ENCODE peak calls at places on chromosomes 16 and 17, in eight cellular contexts. One of them, this sample, is unnamed.

GRCh38 chr17:34390649-34391048 is 27.6 kb upstream of the CCL1 start:
- DNase-seq in K562: no peak
- DNase-seq in heart left ventricle: no peak
- DNase-seq in A549: no peak
- DNase-seq in spleen: no peak
- DNase-seq in mammary epithelial cell: no peak
- DNase-seq in heart right ventricle: no peak
- DNase-seq in colonic mucosa: no peak
- DNase-seq in this sample: no peak

GRCh38 chr17:76432712-76433336 is 20.1 kb downstream of the UBE2O start:
- DNase-seq in K562: no peak
- DNase-seq in heart left ventricle: no peak
- DNase-seq in A549: no peak
- DNase-seq in spleen: no peak
- DNase-seq in mammary epithelial cell: no peak
- DNase-seq in heart right ventricle: no peak
- DNase-seq in colonic mucosa: no peak
- DNase-seq in this sample: no peak

GRCh38 chr16:81612351-81613170 is 166.5 kb upstream of the PLCG2 start:
- DNase-seq in K562: no peak
- DNase-seq in heart left ventricle: peak
- DNase-seq in A549: no peak
- DNase-seq in spleen: no peak
- DNase-seq in mammary epithelial cell: no peak
- DNase-seq in heart right ventricle: peak
- DNase-seq in colonic mucosa: no peak
- DNase-seq in this sample: no peak

GRCh38 chr17:77570565-77570898 is 388.0 kb upstream of the TNRC6C start:
- DNase-seq in K562: no peak
- DNase-seq in heart left ventricle: no peak
- DNase-seq in A549: no peak
- DNase-seq in spleen: peak
- DNase-seq in mammary epithelial cell: no peak
- DNase-seq in heart right ventricle: no peak
- DNase-seq in colonic mucosa: no peak
- DNase-seq in this sample: no peak

GRCh38 chr17:82097187-82097918 is 683 bp downstream of the FASN start:
- DNase-seq in K562: peak
- DNase-seq in heart left ventricle: no peak
- DNase-seq in A549: peak
- DNase-seq in spleen: peak
- DNase-seq in mammary epithelial cell: peak
- DNase-seq in heart right ventricle: no peak
- DNase-seq in colonic mucosa: peak
- DNase-seq in this sample: no peak

GRCh38 chr16:81669473-81670350 is 109.4 kb upstream of the PLCG2 start:
- DNase-seq in K562: no peak
- DNase-seq in heart left ventricle: no peak
- DNase-seq in A549: no peak
- DNase-seq in spleen: no peak
- DNase-seq in mammary epithelial cell: no peak
- DNase-seq in heart right ventricle: no peak
- DNase-seq in colonic mucosa: no peak
- DNase-seq in this sample: no peak

GRCh38 chr17:42484304-42484703 is 25.6 kb downstream of the ATP6V0A1 start:
- DNase-seq in K562: no peak
- DNase-seq in heart left ventricle: no peak
- DNase-seq in A549: no peak
- DNase-seq in spleen: no peak
- DNase-seq in mammary epithelial cell: no peak
- DNase-seq in heart right ventricle: no peak
- DNase-seq in colonic mucosa: peak
- DNase-seq in this sample: no peak

GRCh38 chr17:14972844-14973243 is 292.3 kb downstream of the PMP22 start:
- DNase-seq in K562: no peak
- DNase-seq in heart left ventricle: no peak
- DNase-seq in A549: no peak
- DNase-seq in spleen: no peak
- DNase-seq in mammary epithelial cell: no peak
- DNase-seq in heart right ventricle: no peak
- DNase-seq in colonic mucosa: no peak
- DNase-seq in this sample: no peak

GRCh38 chr17:38324732-38325131 is 19.0 kb downstream of the GPR179 start:
- DNase-seq in K562: no peak
- DNase-seq in heart left ventricle: no peak
- DNase-seq in A549: no peak
- DNase-seq in spleen: no peak
- DNase-seq in mammary epithelial cell: no peak
- DNase-seq in heart right ventricle: no peak
- DNase-seq in colonic mucosa: no peak
- DNase-seq in this sample: no peak

GRCh38 chr17:71237903-71238538 is 882.8 kb upstream of the SOX9 start:
- DNase-seq in K562: no peak
- DNase-seq in heart left ventricle: no peak
- DNase-seq in A549: peak
- DNase-seq in spleen: no peak
- DNase-seq in mammary epithelial cell: peak
- DNase-seq in heart right ventricle: no peak
- DNase-seq in colonic mucosa: no peak
- DNase-seq in this sample: peak

GRCh38 chr16:56896244-56896643 is 31.2 kb downstream of the SLC12A3 start:
- DNase-seq in K562: no peak
- DNase-seq in heart left ventricle: no peak
- DNase-seq in A549: no peak
- DNase-seq in spleen: no peak
- DNase-seq in mammary epithelial cell: no peak
- DNase-seq in heart right ventricle: no peak
- DNase-seq in colonic mucosa: no peak
- DNase-seq in this sample: no peak

GRCh38 chr17:4086041-4086483 is 56.8 kb downstream of the ZZEF1 start:
- DNase-seq in K562: no peak
- DNase-seq in heart left ventricle: no peak
- DNase-seq in A549: no peak
- DNase-seq in spleen: no peak
- DNase-seq in mammary epithelial cell: no peak
- DNase-seq in heart right ventricle: no peak
- DNase-seq in colonic mucosa: no peak
- DNase-seq in this sample: no peak

GRCh38 chr17:32241521-32242094 is 24.0 kb upstream of the RHBDL3 start:
- DNase-seq in K562: no peak
- DNase-seq in heart left ventricle: no peak
- DNase-seq in A549: no peak
- DNase-seq in spleen: no peak
- DNase-seq in mammary epithelial cell: no peak
- DNase-seq in heart right ventricle: no peak
- DNase-seq in colonic mucosa: no peak
- DNase-seq in this sample: no peak

GRCh38 chr16:55842369-55843104 is 9.6 kb upstream of the CES1 start:
- DNase-seq in K562: peak
- DNase-seq in heart left ventricle: no peak
- DNase-seq in A549: peak
- DNase-seq in spleen: no peak
- DNase-seq in mammary epithelial cell: peak
- DNase-seq in heart right ventricle: no peak
- DNase-seq in colonic mucosa: no peak
- DNase-seq in this sample: peak

GRCh38 chr16:73204359-73205152 is 156.6 kb upstream of the ZFHX3 start:
- DNase-seq in K562: no peak
- DNase-seq in heart left ventricle: no peak
- DNase-seq in A549: no peak
- DNase-seq in spleen: no peak
- DNase-seq in mammary epithelial cell: no peak
- DNase-seq in heart right ventricle: no peak
- DNase-seq in colonic mucosa: peak
- DNase-seq in this sample: no peak

GRCh38 chr16:59988591-59988990 is 1254.5 kb upstream of the GOT2 start:
- DNase-seq in K562: no peak
- DNase-seq in heart left ventricle: no peak
- DNase-seq in A549: no peak
- DNase-seq in spleen: no peak
- DNase-seq in mammary epithelial cell: peak
- DNase-seq in heart right ventricle: no peak
- DNase-seq in colonic mucosa: no peak
- DNase-seq in this sample: no peak

GRCh38 chr17:32551186-32551955 is 64.6 kb downstream of the CDK5R1 start:
- DNase-seq in K562: no peak
- DNase-seq in heart left ventricle: no peak
- DNase-seq in A549: no peak
- DNase-seq in spleen: no peak
- DNase-seq in mammary epithelial cell: peak
- DNase-seq in heart right ventricle: no peak
- DNase-seq in colonic mucosa: no peak
- DNase-seq in this sample: no peak

GRCh38 chr17:81184596-81184995 is 18.6 kb upstream of the AATK start:
- DNase-seq in K562: no peak
- DNase-seq in heart left ventricle: no peak
- DNase-seq in A549: no peak
- DNase-seq in spleen: no peak
- DNase-seq in mammary epithelial cell: no peak
- DNase-seq in heart right ventricle: no peak
- DNase-seq in colonic mucosa: no peak
- DNase-seq in this sample: no peak

GRCh38 chr16:84755004-84755672 is 55.3 kb downstream of the USP10 start:
- DNase-seq in K562: no peak
- DNase-seq in heart left ventricle: no peak
- DNase-seq in A549: no peak
- DNase-seq in spleen: no peak
- DNase-seq in mammary epithelial cell: peak
- DNase-seq in heart right ventricle: no peak
- DNase-seq in colonic mucosa: no peak
- DNase-seq in this sample: no peak

GRCh38 chr17:44110823-44111633 is 12.4 kb downstream of the HDAC5 start:
- DNase-seq in K562: peak
- DNase-seq in heart left ventricle: peak
- DNase-seq in A549: peak
- DNase-seq in spleen: peak
- DNase-seq in mammary epithelial cell: peak
- DNase-seq in heart right ventricle: peak
- DNase-seq in colonic mucosa: peak
- DNase-seq in this sample: peak
- TF ChIP-seq CTCF in K562: peak
- TF ChIP-seq CTCF in heart left ventricle: no peak
- TF ChIP-seq CTCF in A549: no peak
- TF ChIP-seq CTCF in spleen: no peak
- TF ChIP-seq CTCF in mammary epithelial cell: peak
- TF ChIP-seq CTCF in heart right ventricle: no peak
- TF ChIP-seq CTCF in colonic mucosa: no peak
- TF ChIP-seq CTCF in this sample: no peak

GRCh38 chr16:86248325-86248905 is 261.9 kb upstream of the FOXF1 start:
- DNase-seq in K562: no peak
- DNase-seq in heart left ventricle: no peak
- DNase-seq in A549: no peak
- DNase-seq in spleen: no peak
- DNase-seq in mammary epithelial cell: no peak
- DNase-seq in heart right ventricle: no peak
- DNase-seq in colonic mucosa: peak
- DNase-seq in this sample: no peak
- TF ChIP-seq CTCF in K562: no peak
- TF ChIP-seq CTCF in heart left ventricle: no peak
- TF ChIP-seq CTCF in A549: no peak
- TF ChIP-seq CTCF in spleen: no peak
- TF ChIP-seq CTCF in mammary epithelial cell: no peak
- TF ChIP-seq CTCF in heart right ventricle: no peak
- TF ChIP-seq CTCF in colonic mucosa: no peak
- TF ChIP-seq CTCF in this sample: no peak

GRCh38 chr17:55770220-55770870 is 19.5 kb downstream of the PCTP start:
- DNase-seq in K562: peak
- DNase-seq in heart left ventricle: no peak
- DNase-seq in A549: peak
- DNase-seq in spleen: no peak
- DNase-seq in mammary epithelial cell: peak
- DNase-seq in heart right ventricle: no peak
- DNase-seq in colonic mucosa: no peak
- DNase-seq in this sample: peak
- TF ChIP-seq CTCF in K562: peak
- TF ChIP-seq CTCF in heart left ventricle: peak
- TF ChIP-seq CTCF in A549: peak
- TF ChIP-seq CTCF in spleen: peak
- TF ChIP-seq CTCF in mammary epithelial cell: peak
- TF ChIP-seq CTCF in heart right ventricle: peak
- TF ChIP-seq CTCF in colonic mucosa: peak
- TF ChIP-seq CTCF in this sample: peak

GRCh38 chr16:2769675-2770056 is 7.4 kb downstream of the ELOB start:
- DNase-seq in K562: no peak
- DNase-seq in heart left ventricle: no peak
- DNase-seq in A549: no peak
- DNase-seq in spleen: peak
- DNase-seq in mammary epithelial cell: peak
- DNase-seq in heart right ventricle: no peak
- DNase-seq in colonic mucosa: peak
- DNase-seq in this sample: no peak

GRCh38 chr16:2771496-2772402 is 5.3 kb downstream of the ELOB start:
- DNase-seq in K562: no peak
- DNase-seq in heart left ventricle: no peak
- DNase-seq in A549: no peak
- DNase-seq in spleen: peak
- DNase-seq in mammary epithelial cell: no peak
- DNase-seq in heart right ventricle: no peak
- DNase-seq in colonic mucosa: no peak
- DNase-seq in this sample: no peak

GRCh38 chr16:2770781-2771111 is 6.3 kb downstream of the ELOB start:
- DNase-seq in K562: no peak
- DNase-seq in heart left ventricle: no peak
- DNase-seq in A549: no peak
- DNase-seq in spleen: no peak
- DNase-seq in mammary epithelial cell: no peak
- DNase-seq in heart right ventricle: no peak
- DNase-seq in colonic mucosa: no peak
- DNase-seq in this sample: no peak

GRCh38 chr16:2769100-2769529 is 8.0 kb downstream of the ELOB start:
- DNase-seq in K562: peak
- DNase-seq in heart left ventricle: no peak
- DNase-seq in A549: no peak
- DNase-seq in spleen: peak
- DNase-seq in mammary epithelial cell: no peak
- DNase-seq in heart right ventricle: no peak
- DNase-seq in colonic mucosa: no peak
- DNase-seq in this sample: no peak

DNA sequence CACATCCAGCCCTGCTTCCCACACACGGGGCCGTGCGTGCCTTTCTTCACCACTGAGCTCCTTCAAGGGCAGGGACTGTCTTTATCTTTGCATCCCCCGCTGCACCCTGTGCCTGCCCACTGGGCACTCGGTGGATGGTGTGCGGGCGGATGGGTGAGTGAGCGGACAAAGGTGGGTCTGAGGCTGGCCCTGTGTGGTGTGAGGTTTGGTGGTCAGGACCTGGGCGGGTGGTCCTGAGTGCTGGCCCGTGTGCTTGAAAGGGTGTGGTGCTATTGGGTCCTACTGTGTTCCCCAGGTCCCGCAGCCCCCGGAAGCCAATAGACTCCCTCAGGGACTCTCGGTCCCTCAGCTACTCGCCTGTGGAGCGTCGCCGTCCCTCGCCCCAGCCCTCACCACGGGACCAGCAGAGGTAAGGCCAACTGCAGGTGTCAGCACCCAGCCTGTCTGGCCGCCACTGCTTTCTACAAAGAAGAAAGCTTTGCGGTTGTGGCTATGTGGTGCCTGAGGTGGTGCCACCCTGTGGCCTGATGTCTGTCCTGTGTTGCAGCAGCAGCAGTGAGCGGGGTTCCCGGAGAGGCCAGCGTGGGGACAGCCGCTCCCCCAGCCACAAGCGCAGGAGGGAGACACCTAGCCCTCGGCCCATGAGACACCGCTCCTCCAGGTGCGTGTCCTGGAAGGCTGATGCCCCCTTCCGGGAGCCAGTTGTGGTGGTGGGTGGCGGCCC is 6.9 kb downstream of the ELOB start:
- DNase-seq in K562: no peak
- DNase-seq in heart left ventricle: no peak
- DNase-seq in A549: no peak
- DNase-seq in spleen: peak
- DNase-seq in mammary epithelial cell: no peak
- DNase-seq in heart right ventricle: no peak
- DNase-seq in colonic mucosa: no peak
- DNase-seq in this sample: no peak
- TF ChIP-seq CTCF in K562: peak
- TF ChIP-seq CTCF in heart left ventricle: no peak
- TF ChIP-seq CTCF in A549: no peak
- TF ChIP-seq CTCF in spleen: no peak
- TF ChIP-seq CTCF in mammary epithelial cell: peak
- TF ChIP-seq CTCF in heart right ventricle: no peak
- TF ChIP-seq CTCF in colonic mucosa: no peak
- TF ChIP-seq CTCF in this sample: no peak

This sample was measured in AG09319.